ENCODE peak calls at places on chromosomes 16 and 17, in ten cellular contexts. M is lower lobe of right lung; J is left colon; P is AG10803; W is body of pancreas; R is stimulated activated CD4-positive, alpha-beta T cell treated with anti-CD3 and anti-CD28 coated beads, Interleukin-1b, Interleukin-23, amount 100 ng/mL, for 4 hours; D is lung; V is endothelial cell; F is neural crest cell; N is NAMALWA. O is an unnamed sample.

GRCh38 chr16:4273858-4274291 is 1.1 kb upstream of the TFAP4 start:
- DNase-seq in N (peak), R (peak), P (peak), M (peak), V (peak), F (peak), W (peak), D (peak), J (peak), O (peak)

GRCh38 chr16:80518436-80518835 is 22.4 kb upstream of the DYNLRB2 start:
- DNase-seq in J (no peak), N (peak), W (no peak), V (no peak), D (no peak), R (no peak), P (no peak), F (no peak), M (no peak), O (no peak)

GRCh38 chr16:72244853-72245252 is 72.9 kb upstream of the PMFBP1 start:
- DNase-seq in R (no peak), V (no peak), F (no peak), W (no peak), M (no peak), P (no peak), J (no peak), D (no peak), N (no peak), O (no peak)

GRCh38 chr17:9386401-9386800 is 189.2 kb downstream of the STX8 start:
- DNase-seq in F (no peak), N (no peak), V (peak), P (no peak), R (no peak), W (no peak), M (no peak), J (no peak), D (no peak), O (no peak)

GRCh38 chr17:38815576-38816193 is 9.4 kb downstream of the CWC25 start:
- DNase-seq in F (no peak), D (no peak), P (peak), J (no peak), V (no peak), N (peak), R (no peak), W (no peak), M (no peak), O (no peak)

GRCh38 chr17:35795007-35795870 is at the start of gene MMP28:
- DNase-seq in R (peak), W (peak), V (no peak), P (no peak), D (peak), F (no peak), J (peak), N (no peak), M (peak), O (peak)

GRCh38 chr16:88999457-89000206 is 22.6 kb upstream of the CBFA2T3 start:
- DNase-seq in V (no peak), F (no peak), D (no peak), N (peak), W (no peak), R (peak), P (no peak), M (no peak), J (no peak), O (no peak)

GRCh38 chr17:17877548-17878358 is 41.0 kb upstream of the SREBF1 start:
- DNase-seq in N (no peak), J (peak), F (no peak), P (peak), W (peak), R (no peak), D (peak), V (no peak), M (peak), O (no peak)

GRCh38 chr16:68082596-68083238 is 2.5 kb upstream of the NFATC3 start:
- DNase-seq in V (no peak), R (no peak), W (no peak), M (no peak), J (no peak), P (no peak), N (no peak), D (no peak), F (no peak), O (no peak)

GRCh38 chr16:5078626-5079025 is 7.0 kb downstream of the ALG1 start:
- DNase-seq in D (no peak), V (no peak), W (no peak), R (no peak), M (no peak), F (no peak), N (no peak), J (no peak), P (no peak), O (no peak)

GRCh38 chr17:7816926-7817642 is 16.9 kb upstream of the KDM6B start:
- DNase-seq in F (no peak), D (no peak), N (no peak), R (no peak), V (no peak), J (no peak), P (no peak), M (no peak), W (no peak), O (no peak)